ENCODE peak calls at places on chromosome 10, in nine cellular contexts. A is T-helper 17 cell; Y is stimulated activated CD4-positive, alpha-beta T cell treated with anti-CD3 and anti-CD28 coated beads, Interleukin-15, amount 100 ng/mL, for 1 hour; M is KBM-7; Q is astrocyte; G is GM20000; P is colonic mucosa; F is cardiac fibroblast; K is iPS-NIHi11. R is an unnamed sample.

GRCh38 chr10:119253433-119254174 is 46.2 kb downstream of the GRK5 start:
- DNase-seq in F (peak; percentile 95), M (no peak), P (peak; percentile 40), G (no peak), Q (peak; percentile 95), K (peak; percentile 47), Y (no peak), A (no peak), R (peak; percentile 92)

GRCh38 chr10:6748981-6749630 is 169.0 kb upstream of the PRKCQ start:
- DNase-seq in Q (peak; percentile 89), Y (no peak), K (peak; percentile 25), P (no peak), F (peak; percentile 32), G (no peak), A (no peak), M (no peak), R (peak; percentile 60)

GRCh38 chr10:36172054-36172531 is 530.0 kb upstream of the FZD8 start:
- DNase-seq in Y (no peak), A (no peak), M (no peak), G (no peak), P (no peak), Q (peak; percentile 64), K (no peak), F (peak; percentile 74), R (peak; percentile 64)

GRCh38 chr10:125148021-125148439 is 12.3 kb downstream of the CTBP2 start:
- DNase-seq in Q (no peak), M (peak; percentile 77), F (peak; percentile 66), A (no peak), K (no peak), Y (no peak), P (peak; percentile 51), G (no peak), R (peak; percentile 30)

GRCh38 chr10:124890225-124890624 is 51.7 kb upstream of the ZRANB1 start:
- DNase-seq in G (no peak), Q (no peak), P (no peak), M (no peak), A (no peak), F (no peak), Y (no peak), K (no peak), R (no peak)

GRCh38 chr10:91251430-91252056 is 31.1 kb downstream of the PCGF5 start:
- DNase-seq in A (peak; percentile 38), P (peak; percentile 49), Y (peak; percentile 16), K (peak; percentile 62), M (peak; percentile 57), Q (peak; percentile 14), G (peak; percentile 52), F (peak; percentile 70), R (peak; percentile 47)

GRCh38 chr10:69914373-69915268 is 112.9 kb downstream of the COL13A1 start:
- DNase-seq in G (peak; percentile 72), P (peak; percentile 77), Q (peak; percentile 23), Y (peak; percentile 13), F (peak; percentile 78), M (peak; percentile 49), K (peak; percentile 89), A (peak; percentile 44), R (peak; percentile 90)

GRCh38 chr10:125344573-125345121 is 184.3 kb upstream of the CTBP2 start:
- DNase-seq in K (no peak), G (peak; percentile 11), F (no peak), M (no peak), Y (no peak), P (peak; percentile 78), Q (no peak), A (no peak), R (no peak)

GRCh38 chr10:56359837-56360236 is 1.2 kb downstream of the ZWINT start:
- DNase-seq in F (no peak), Q (no peak), K (no peak), P (no peak), Y (no peak), A (no peak), M (no peak), G (no peak), R (no peak)

GRCh38 chr10:93695720-93696119 is 6.7 kb downstream of the FRA10AC1 start:
- DNase-seq in Y (no peak), G (no peak), A (no peak), K (no peak), F (no peak), Q (no peak), P (no peak), M (no peak), R (no peak)

GRCh38 chr10:47303105-47303504 is 3.1 kb downstream of the GDF10 start:
- DNase-seq in Y (no peak), G (no peak), M (no peak), A (no peak), F (no peak), Q (no peak), K (no peak), P (no peak), R (no peak)

GRCh38 chr10:12381536-12382156 is 32.3 kb downstream of the CAMK1D start:
- DNase-seq in K (no peak), Y (no peak), F (no peak), Q (no peak), M (no peak), P (no peak), A (no peak), G (no peak), R (no peak)

GRCh38 chr10:17046989-17047388 is 82.6 kb downstream of the CUBN start:
- DNase-seq in F (no peak), M (no peak), P (no peak), Q (no peak), K (no peak), Y (no peak), G (no peak), A (no peak), R (peak; percentile 13)

GRCh38 chr10:68135922-68136718 is 26.8 kb downstream of the MYPN start:
- DNase-seq in F (peak; percentile 66), G (no peak), M (no peak), K (no peak), Q (peak; percentile 92), P (peak; percentile 21), A (no peak), Y (no peak), R (peak; percentile 71)

GRCh38 chr10:61623101-61623500 is 39.6 kb upstream of the CABCOCO1 start:
- DNase-seq in Q (peak; percentile 17), G (no peak), A (no peak), P (no peak), Y (no peak), F (no peak), M (no peak), K (no peak), R (no peak)

GRCh38 chr10:96720422-96721206 is at the start of gene PIK3AP1:
- DNase-seq in P (peak; percentile 72), A (peak; percentile 10), Q (no peak), Y (peak; percentile 5), M (peak; percentile 74), K (peak; percentile 80), G (peak; percentile 91), F (no peak), R (peak; percentile 74)

GRCh38 chr10:101293007-101293723 is 60.8 kb upstream of the BTRC start:
- DNase-seq in Y (no peak), Q (no peak), G (no peak), M (no peak), P (no peak), K (peak; percentile 29), F (no peak), A (no peak), R (no peak)

GRCh38 chr10:108598831-108599230 is 1324.5 kb downstream of the XPNPEP1 start:
- DNase-seq in F (no peak), G (no peak), Q (peak; percentile 15), Y (no peak), A (no peak), M (no peak), K (no peak), P (no peak), R (no peak)

GRCh38 chr10:110356628-110357245 is 52.0 kb upstream of the SMNDC1 start:
- DNase-seq in K (peak; percentile 56), M (peak; percentile 25), F (peak; percentile 66), A (peak; percentile 50), Q (peak; percentile 95), Y (peak; percentile 29), G (peak; percentile 84), P (peak; percentile 29), R (no peak)

GRCh38 chr10:6635784-6636183 is 55.7 kb upstream of the PRKCQ start:
- DNase-seq in Q (no peak), F (no peak), G (no peak), A (no peak), Y (no peak), P (no peak), M (no peak), K (no peak), R (no peak)

GRCh38 chr10:127756264-127756663 is 19.3 kb downstream of the FOXI2 start:
- DNase-seq in Y (no peak), G (no peak), Q (no peak), M (no peak), P (no peak), A (no peak), F (no peak), K (no peak), R (no peak)

GRCh38 chr10:36559412-36559811 is 566.0 kb upstream of the ANKRD30A start:
- DNase-seq in M (no peak), P (no peak), F (no peak), G (no peak), Q (peak; percentile 52), A (no peak), K (no peak), Y (no peak), R (no peak)

GRCh38 chr10:72424561-72424960 is 69.8 kb upstream of the DNAJB12 start:
- DNase-seq in A (no peak), P (no peak), Q (no peak), M (no peak), G (no peak), Y (no peak), F (peak; percentile 9), K (no peak), R (no peak)

R was measured in GM03348.